ENCODE peak calls at places on chromosomes 3 and 15, in ten cellular contexts. One of them, this sample, is unnamed.

GRCh38 chr15:31327674-31328424 is 1.2 kb downstream of the KLF13 start:
- DNase-seq in cardiac septum: peak; percentile 88
- DNase-seq in A549: peak; percentile 40
- DNase-seq in T-cell: peak; percentile 60
- DNase-seq in cardiac fibroblast: peak; percentile 45
- DNase-seq in PC-3: peak; percentile 56
- DNase-seq in left lung: peak; percentile 82
- DNase-seq in glutamatergic neuron: peak; percentile 55
- DNase-seq in NCI-H345: peak; percentile 81
- DNase-seq in Calu3: peak; percentile 33
- DNase-seq in this sample: peak; percentile 69

GRCh38 chr3:147572970-147573340 is 163.8 kb downstream of the ZIC1 start:
- DNase-seq in cardiac septum: no peak
- DNase-seq in A549: no peak
- DNase-seq in T-cell: no peak
- DNase-seq in cardiac fibroblast: peak; percentile 5
- DNase-seq in PC-3: peak; percentile 18
- DNase-seq in left lung: no peak
- DNase-seq in glutamatergic neuron: no peak
- DNase-seq in NCI-H345: no peak
- DNase-seq in Calu3: no peak
- DNase-seq in this sample: no peak

GRCh38 chr3:38455639-38456430 is 2.1 kb downstream of the ACVR2B start:
- DNase-seq in cardiac septum: no peak
- DNase-seq in A549: no peak
- DNase-seq in T-cell: no peak
- DNase-seq in cardiac fibroblast: no peak
- DNase-seq in PC-3: no peak
- DNase-seq in left lung: no peak
- DNase-seq in glutamatergic neuron: peak; percentile 71
- DNase-seq in NCI-H345: peak; percentile 50
- DNase-seq in Calu3: no peak
- DNase-seq in this sample: no peak

GRCh38 chr3:159077860-159078259 is 276.0 kb downstream of the MFSD1 start:
- DNase-seq in cardiac septum: no peak
- DNase-seq in A549: no peak
- DNase-seq in T-cell: no peak
- DNase-seq in cardiac fibroblast: peak; percentile 84
- DNase-seq in PC-3: peak; percentile 94
- DNase-seq in left lung: no peak
- DNase-seq in glutamatergic neuron: no peak
- DNase-seq in NCI-H345: no peak
- DNase-seq in Calu3: no peak
- DNase-seq in this sample: no peak

GRCh38 chr3:185537369-185537970 is 14.9 kb downstream of the LIPH start:
- DNase-seq in cardiac septum: peak; percentile 65
- DNase-seq in A549: peak; percentile 98
- DNase-seq in T-cell: no peak
- DNase-seq in cardiac fibroblast: peak; percentile 98
- DNase-seq in PC-3: peak; percentile 96
- DNase-seq in left lung: peak; percentile 67
- DNase-seq in glutamatergic neuron: no peak
- DNase-seq in NCI-H345: no peak
- DNase-seq in Calu3: peak; percentile 92
- DNase-seq in this sample: peak; percentile 80

GRCh38 chr3:101943028-101943427 is 93.7 kb downstream of the NFKBIZ start:
- DNase-seq in cardiac septum: no peak
- DNase-seq in A549: no peak
- DNase-seq in T-cell: no peak
- DNase-seq in cardiac fibroblast: no peak
- DNase-seq in PC-3: no peak
- DNase-seq in left lung: no peak
- DNase-seq in glutamatergic neuron: no peak
- DNase-seq in NCI-H345: no peak
- DNase-seq in Calu3: no peak
- DNase-seq in this sample: no peak

GRCh38 chr3:111936191-111936841 is 42.5 kb upstream of the ABHD10 start:
- DNase-seq in cardiac septum: no peak
- DNase-seq in A549: peak; percentile 48
- DNase-seq in T-cell: no peak
- DNase-seq in cardiac fibroblast: peak; percentile 81
- DNase-seq in PC-3: peak; percentile 89
- DNase-seq in left lung: no peak
- DNase-seq in glutamatergic neuron: no peak
- DNase-seq in NCI-H345: no peak
- DNase-seq in Calu3: no peak
- DNase-seq in this sample: no peak

GRCh38 chr3:87161486-87161885 is 65.6 kb upstream of the CHMP2B start:
- DNase-seq in cardiac septum: no peak
- DNase-seq in A549: peak; percentile 4
- DNase-seq in T-cell: no peak
- DNase-seq in cardiac fibroblast: no peak
- DNase-seq in PC-3: no peak
- DNase-seq in left lung: no peak
- DNase-seq in glutamatergic neuron: no peak
- DNase-seq in NCI-H345: no peak
- DNase-seq in Calu3: no peak
- DNase-seq in this sample: no peak